ENCODE peak calls at places on chromosome 13, in nine cellular contexts. A, O, J, Q, T, F, D, S and W are unnamed samples.

GRCh38 chr13:46864941-46865340 is 31.9 kb downstream of the HTR2A start:
- DNase-seq in A (no peak), O (no peak), J (no peak), Q (no peak), T (no peak), F (no peak), D (no peak), S (peak), W (no peak)

GRCh38 chr13:98313023-98313937 is 136.2 kb upstream of the RNF113B start:
- DNase-seq in A (no peak), O (no peak), J (no peak), Q (no peak), T (no peak), F (peak), D (no peak), S (no peak), W (no peak)

GRCh38 chr13:25662516-25662915 is 290.7 kb downstream of the ATP8A2 start:
- DNase-seq in A (no peak), O (no peak), J (no peak), Q (no peak), T (no peak), F (no peak), D (no peak), S (no peak), W (no peak)

GRCh38 chr13:79869326-79869725 is 388.4 kb downstream of the NDFIP2 start:
- DNase-seq in A (no peak), O (no peak), J (no peak), Q (no peak), T (no peak), F (peak), D (no peak), S (peak), W (no peak)

GRCh38 chr13:52815330-52815729 is 33.1 kb downstream of the PCDH8 start:
- DNase-seq in A (no peak), O (no peak), J (no peak), Q (no peak), T (no peak), F (no peak), D (no peak), S (no peak), W (no peak)

GRCh38 chr13:53197424-53197823 is 168.8 kb downstream of the OLFM4 start:
- DNase-seq in A (no peak), O (no peak), J (no peak), Q (no peak), T (no peak), F (no peak), D (no peak), S (no peak), W (no peak)

GRCh38 chr13:100323937-100324336 is 235.0 kb downstream of the PCCA start:
- DNase-seq in A (no peak), O (no peak), J (no peak), Q (no peak), T (no peak), F (no peak), D (no peak), S (no peak), W (no peak)

GRCh38 chr13:90968510-90968909 is 379.0 kb upstream of the MIR17HG start:
- DNase-seq in A (peak), O (no peak), J (peak), Q (peak), T (no peak), F (no peak), D (no peak), S (peak), W (no peak)

GRCh38 chr13:35157143-35157755 is 215.2 kb downstream of the NBEA start:
- DNase-seq in A (peak), O (no peak), J (peak), Q (no peak), T (peak), F (no peak), D (no peak), S (peak), W (no peak)

GRCh38 chr13:113151745-113152707 is 6.4 kb upstream of the PROZ start:
- DNase-seq in A (no peak), O (no peak), J (no peak), Q (peak), T (no peak), F (no peak), D (no peak), S (no peak), W (no peak)

GRCh38 chr13:50309872-50310594 is 294.8 kb downstream of the KCNRG start:
- DNase-seq in A (no peak), O (no peak), J (no peak), Q (peak), T (no peak), F (no peak), D (no peak), S (no peak), W (no peak)

GRCh38 chr13:29749401-29750177 is 100.8 kb downstream of the UBL3 start:
- DNase-seq in A (peak), O (no peak), J (no peak), Q (no peak), T (no peak), F (no peak), D (no peak), S (no peak), W (no peak)

GRCh38 chr13:75861786-75862185 is 225.7 kb downstream of the LMO7 start:
- DNase-seq in A (no peak), O (no peak), J (no peak), Q (no peak), T (no peak), F (no peak), D (no peak), S (no peak), W (no peak)